ENCODE peak calls at places on chromosomes 1 and 21, in eight cellular contexts. J is MCF 10A; Z is gastrocnemius medialis; M is SJSA1; C is heart right ventricle; X is AG09309; I is activated CD8-positive, alpha-beta memory T cell treated with anti-CD3 and anti-CD28 coated beads, Interleukin-2, amount 50 U/mL, for 48 hours; W is stimulated activated CD4-positive, alpha-beta T cell treated with anti-CD3 and anti-CD28 coated beads, Interleukin-15, amount 100 ng/mL, for 1 hour. L is an unnamed sample.

GRCh38 chr1:176073524-176074157 is 133.4 kb downstream of the COP1 start:
- DNase-seq in J (peak; percentile 85), I (no peak), M (peak; percentile 51), C (peak; percentile 67), W (no peak), Z (no peak), X (peak; percentile 18), L (no peak)

GRCh38 chr1:2326524-2326923 is 64.8 kb downstream of the MORN1 start:
- DNase-seq in M (no peak), J (no peak), C (no peak), I (no peak), Z (no peak), X (no peak), W (no peak), L (no peak)

GRCh38 chr1:6342031-6342430 is 51.5 kb downstream of the ACOT7 start:
- DNase-seq in C (no peak), J (no peak), M (no peak), I (no peak), W (no peak), Z (no peak), X (no peak), L (no peak)

GRCh38 chr1:117633068-117633345 is 27.2 kb downstream of the TENT5C start:
- DNase-seq in J (no peak), I (peak; percentile 38), W (no peak), M (no peak), C (no peak), Z (no peak), X (no peak), L (no peak)

GRCh38 chr1:209416660-209417059 is 166.9 kb upstream of the CAMK1G start:
- DNase-seq in I (no peak), M (no peak), Z (no peak), C (no peak), W (no peak), X (no peak), J (no peak), L (no peak)

GRCh38 chr1:188027613-188028012 is 1198.9 kb downstream of the PLA2G4A start:
- DNase-seq in X (no peak), Z (no peak), C (no peak), I (no peak), W (no peak), J (peak; percentile 89), M (peak; percentile 73), L (no peak)

GRCh38 chr1:33370827-33371226 is 49.9 kb upstream of the A3GALT2 start:
- DNase-seq in Z (no peak), M (no peak), W (no peak), C (no peak), J (no peak), X (no peak), I (no peak), L (no peak)

GRCh38 chr1:26373789-26374188 is 1.2 kb upstream of the ZNF683 start:
- DNase-seq in C (no peak), Z (no peak), W (no peak), I (no peak), J (no peak), X (no peak), M (no peak), L (no peak)

GRCh38 chr1:27581823-27582243 is 22.1 kb downstream of the AHDC1 start:
- DNase-seq in I (no peak), C (no peak), J (no peak), M (no peak), W (no peak), Z (peak; percentile 61), X (no peak), L (no peak)

GRCh38 chr1:155123801-155124200 is 3.9 kb upstream of the EFNA1 start:
- DNase-seq in Z (no peak), M (peak; percentile 84), W (no peak), I (no peak), C (no peak), J (peak; percentile 53), X (no peak), L (no peak)

GRCh38 chr1:39272027-39272790 is 67.7 kb downstream of the MACF1 start:
- DNase-seq in C (peak; percentile 25), M (no peak), I (no peak), J (no peak), W (no peak), Z (no peak), X (no peak), L (no peak)

GRCh38 chr21:34126269-34126668 is 52.9 kb downstream of the MRPS6 start:
- DNase-seq in M (no peak), I (no peak), Z (no peak), W (no peak), C (no peak), X (no peak), J (peak; percentile 42), L (no peak)

GRCh38 chr1:17828991-17829390 is 73.9 kb downstream of the ACTL8 start:
- DNase-seq in M (no peak), Z (no peak), X (no peak), C (no peak), J (no peak), W (no peak), I (no peak), L (no peak)

GRCh38 chr21:33931799-33932390 is 16.3 kb upstream of the ATP5PO start:
- DNase-seq in W (no peak), C (no peak), I (no peak), J (no peak), M (peak; percentile 63), X (no peak), Z (no peak), L (no peak)

GRCh38 chr1:89594096-89594740 is 38.7 kb upstream of the LRRC8C start:
- DNase-seq in M (peak; percentile 19), Z (no peak), W (no peak), J (no peak), C (no peak), I (no peak), X (no peak), L (no peak)

GRCh38 chr1:110172001-110172400 is 21.7 kb downstream of the SLC6A17 start:
- DNase-seq in Z (no peak), M (no peak), I (no peak), J (no peak), C (no peak), W (no peak), X (no peak), L (no peak)

GRCh38 chr1:8427493-8427892 is 109.6 kb downstream of the SLC45A1 start:
- DNase-seq in X (no peak), M (no peak), I (no peak), C (no peak), W (no peak), Z (no peak), J (no peak), L (no peak)

GRCh38 chr1:19731311-19731821 is 66.7 kb downstream of the HTR6 start:
- DNase-seq in C (no peak), Z (no peak), I (no peak), M (no peak), J (no peak), W (no peak), X (no peak), L (no peak)

GRCh38 chr21:41121785-41122415 is 46.1 kb upstream of the BACE2 start:
- DNase-seq in I (peak; percentile 89), W (no peak), Z (peak; percentile 63), X (peak; percentile 21), M (peak; percentile 33), C (peak; percentile 84), J (peak; percentile 77), L (peak; percentile 56)

L was measured in amygdala.